ENCODE peak calls at places on chromosomes 3 and 15, in ten cellular contexts. C is GM06990, I is HS-5, Z is GM13977, K is GM12865, N is T-helper 2 cell, Q is left colon, T is progenitor cell of endocrine pancreas, F is choroid plexus epithelial cell, A is IMR-90. V is an unnamed sample.
A peak's percentile ranks its signal among the peaks of the same experiment; 100 is the strongest.

GRCh38 chr15:43274136-43274535 is 7.4 kb upstream of the TGM5 start:
- DNase-seq in C (no peak), I (no peak), Z (no peak), K (no peak), N (no peak), Q (no peak), T (no peak), F (no peak), A (no peak), V (no peak)

GRCh38 chr15:92021765-92022164 is 168.3 kb downstream of the SLCO3A1 start:
- DNase-seq in C (no peak), I (no peak), Z (no peak), K (no peak), N (peak; percentile 9), Q (no peak), T (no peak), F (no peak), A (no peak), V (no peak)

GRCh38 chr3:192835818-192836468 is 81.7 kb downstream of the MB21D2 start:
- DNase-seq in C (no peak), I (no peak), Z (no peak), K (peak; percentile 54), N (no peak), Q (no peak), T (no peak), F (peak; percentile 91), A (peak; percentile 71), V (no peak)

GRCh38 chr15:39598186-39598850 is 17.4 kb downstream of the THBS1 start:
- DNase-seq in C (no peak), I (no peak), Z (no peak), K (no peak), N (no peak), Q (no peak), T (no peak), F (no peak), A (peak; percentile 80), V (no peak)

GRCh38 chr15:49135893-49136292 is 19.5 kb downstream of the COPS2 start:
- DNase-seq in C (no peak), I (peak; percentile 89), Z (no peak), K (no peak), N (no peak), Q (no peak), T (no peak), F (peak; percentile 82), A (peak; percentile 92), V (no peak)

GRCh38 chr15:72306211-72306785 is 13.7 kb downstream of the CELF6 start:
- DNase-seq in C (peak; percentile 9), I (no peak), Z (no peak), K (peak; percentile 58), N (peak; percentile 81), Q (no peak), T (no peak), F (peak; percentile 70), A (peak; percentile 32), V (no peak)

GRCh38 chr3:112365636-112366035 is 32.7 kb downstream of the CD200 start:
- DNase-seq in C (no peak), I (no peak), Z (no peak), K (no peak), N (no peak), Q (no peak), T (no peak), F (peak; percentile 72), A (no peak), V (no peak)

GRCh38 chr3:47266709-47267489 is 15.7 kb downstream of the KIF9 start:
- DNase-seq in C (peak; percentile 48), I (peak; percentile 92), Z (peak; percentile 65), K (peak; percentile 71), N (no peak), Q (peak; percentile 45), T (no peak), F (peak; percentile 96), A (peak; percentile 96), V (no peak)

GRCh38 chr3:161559177-161559998 is 62.8 kb downstream of the OTOL1 start:
- DNase-seq in C (no peak), I (peak; percentile 43), Z (peak; percentile 6), K (peak; percentile 45), N (peak; percentile 37), Q (no peak), T (no peak), F (peak; percentile 69), A (peak; percentile 9), V (peak; percentile 43)